ENCODE peak calls at places on chromosomes 13 and 19, in eight cellular contexts. One of them, this sample, is unnamed.

GRCh38 chr19:42577016-42577415 is 17.7 kb downstream of the CEACAM8 start:
- DNase-seq in SK-N-SH: no peak
- DNase-seq in fibroblast of lung: no peak
- DNase-seq in mammary epithelial cell: no peak
- DNase-seq in neural progenitor cell: no peak
- DNase-seq in IMR-90: no peak
- DNase-seq in HCT116: no peak
- DNase-seq in H9: no peak
- DNase-seq in this sample: no peak

GRCh38 chr19:33499248-33499647 is 22.3 kb downstream of the PEPD start:
- DNase-seq in SK-N-SH: no peak
- DNase-seq in fibroblast of lung: no peak
- DNase-seq in mammary epithelial cell: no peak
- DNase-seq in neural progenitor cell: no peak
- DNase-seq in IMR-90: no peak
- DNase-seq in HCT116: no peak
- DNase-seq in H9: no peak
- DNase-seq in this sample: peak; percentile 55

GRCh38 chr19:35169226-35169995 is 14.9 kb downstream of the FXYD5 start:
- DNase-seq in SK-N-SH: no peak
- DNase-seq in fibroblast of lung: no peak
- DNase-seq in mammary epithelial cell: peak; percentile 63
- DNase-seq in neural progenitor cell: no peak
- DNase-seq in IMR-90: no peak
- DNase-seq in HCT116: no peak
- DNase-seq in H9: peak; percentile 18
- DNase-seq in this sample: peak; percentile 2

GRCh38 chr19:55898911-55899310 is 33.2 kb downstream of the NLRP13 start:
- DNase-seq in SK-N-SH: no peak
- DNase-seq in fibroblast of lung: no peak
- DNase-seq in mammary epithelial cell: no peak
- DNase-seq in neural progenitor cell: no peak
- DNase-seq in IMR-90: no peak
- DNase-seq in HCT116: no peak
- DNase-seq in H9: no peak
- DNase-seq in this sample: no peak

GRCh38 chr13:59665184-59665583 is 498.5 kb downstream of the DIAPH3 start:
- DNase-seq in SK-N-SH: no peak
- DNase-seq in fibroblast of lung: no peak
- DNase-seq in mammary epithelial cell: no peak
- DNase-seq in neural progenitor cell: no peak
- DNase-seq in IMR-90: no peak
- DNase-seq in HCT116: no peak
- DNase-seq in H9: no peak
- DNase-seq in this sample: no peak

GRCh38 chr13:42055500-42056085 is 7.1 kb downstream of the DGKH start:
- DNase-seq in SK-N-SH: no peak
- DNase-seq in fibroblast of lung: no peak
- DNase-seq in mammary epithelial cell: no peak
- DNase-seq in neural progenitor cell: no peak
- DNase-seq in IMR-90: no peak
- DNase-seq in HCT116: no peak
- DNase-seq in H9: no peak
- DNase-seq in this sample: no peak

GRCh38 chr13:52414963-52415362 is 9.0 kb upstream of the THSD1 start:
- DNase-seq in SK-N-SH: no peak
- DNase-seq in fibroblast of lung: peak; percentile 74
- DNase-seq in mammary epithelial cell: peak; percentile 92
- DNase-seq in neural progenitor cell: no peak
- DNase-seq in IMR-90: peak; percentile 69
- DNase-seq in HCT116: no peak
- DNase-seq in H9: no peak
- DNase-seq in this sample: peak; percentile 84

GRCh38 chr13:85864963-85865530 is 65.8 kb upstream of the SLITRK6 start:
- DNase-seq in SK-N-SH: peak; percentile 22
- DNase-seq in fibroblast of lung: peak; percentile 3
- DNase-seq in mammary epithelial cell: peak; percentile 28
- DNase-seq in neural progenitor cell: peak; percentile 58
- DNase-seq in IMR-90: peak; percentile 38
- DNase-seq in HCT116: peak; percentile 10
- DNase-seq in H9: peak; percentile 31
- DNase-seq in this sample: no peak

GRCh38 chr13:33183431-33184130 is 102.0 kb downstream of the STARD13 start:
- DNase-seq in SK-N-SH: no peak
- DNase-seq in fibroblast of lung: peak; percentile 88
- DNase-seq in mammary epithelial cell: no peak
- DNase-seq in neural progenitor cell: no peak
- DNase-seq in IMR-90: peak; percentile 77
- DNase-seq in HCT116: no peak
- DNase-seq in H9: no peak
- DNase-seq in this sample: peak; percentile 53

GRCh38 chr19:10134040-10134439 is 14.3 kb upstream of the EIF3G start:
- DNase-seq in SK-N-SH: no peak
- DNase-seq in fibroblast of lung: no peak
- DNase-seq in mammary epithelial cell: no peak
- DNase-seq in neural progenitor cell: no peak
- DNase-seq in IMR-90: no peak
- DNase-seq in HCT116: no peak
- DNase-seq in H9: no peak
- DNase-seq in this sample: peak; percentile 62

GRCh38 chr13:78317030-78317429 is 286.3 kb downstream of the POU4F1 start:
- DNase-seq in SK-N-SH: peak; percentile 0
- DNase-seq in fibroblast of lung: no peak
- DNase-seq in mammary epithelial cell: no peak
- DNase-seq in neural progenitor cell: peak; percentile 58
- DNase-seq in IMR-90: no peak
- DNase-seq in HCT116: no peak
- DNase-seq in H9: no peak
- DNase-seq in this sample: no peak

GRCh38 chr19:17455711-17456123 is 5.0 kb downstream of the NXNL1 start:
- DNase-seq in SK-N-SH: peak; percentile 65
- DNase-seq in fibroblast of lung: no peak
- DNase-seq in mammary epithelial cell: no peak
- DNase-seq in neural progenitor cell: peak; percentile 37
- DNase-seq in IMR-90: no peak
- DNase-seq in HCT116: no peak
- DNase-seq in H9: peak; percentile 46
- DNase-seq in this sample: peak; percentile 80

GRCh38 chr19:37979547-37980082 is 72.6 kb downstream of the SIPA1L3 start:
- DNase-seq in SK-N-SH: peak; percentile 28
- DNase-seq in fibroblast of lung: peak; percentile 69
- DNase-seq in mammary epithelial cell: peak; percentile 98
- DNase-seq in neural progenitor cell: no peak
- DNase-seq in IMR-90: no peak
- DNase-seq in HCT116: no peak
- DNase-seq in H9: no peak
- DNase-seq in this sample: no peak

GRCh38 chr13:95481051-95481775 is 71.3 kb upstream of the CLDN10 start:
- DNase-seq in SK-N-SH: no peak
- DNase-seq in fibroblast of lung: no peak
- DNase-seq in mammary epithelial cell: peak; percentile 43
- DNase-seq in neural progenitor cell: no peak
- DNase-seq in IMR-90: peak; percentile 18
- DNase-seq in HCT116: no peak
- DNase-seq in H9: no peak
- DNase-seq in this sample: peak; percentile 74

GRCh38 chr13:49220856-49221614 is 897 bp downstream of the MLNR start:
- DNase-seq in SK-N-SH: peak; percentile 69
- DNase-seq in fibroblast of lung: peak; percentile 16
- DNase-seq in mammary epithelial cell: no peak
- DNase-seq in neural progenitor cell: peak; percentile 61
- DNase-seq in IMR-90: peak; percentile 12
- DNase-seq in HCT116: no peak
- DNase-seq in H9: peak; percentile 41
- DNase-seq in this sample: peak; percentile 90

GRCh38 chr13:51560336-51560735 is 23.9 kb upstream of the WDFY2 start:
- DNase-seq in SK-N-SH: no peak
- DNase-seq in fibroblast of lung: no peak
- DNase-seq in mammary epithelial cell: no peak
- DNase-seq in neural progenitor cell: no peak
- DNase-seq in IMR-90: no peak
- DNase-seq in HCT116: no peak
- DNase-seq in H9: no peak
- DNase-seq in this sample: no peak

GRCh38 chr19:55220525-55220924 is 8.0 kb downstream of the TMEM86B start:
- DNase-seq in SK-N-SH: no peak
- DNase-seq in fibroblast of lung: no peak
- DNase-seq in mammary epithelial cell: no peak
- DNase-seq in neural progenitor cell: peak; percentile 76
- DNase-seq in IMR-90: no peak
- DNase-seq in HCT116: no peak
- DNase-seq in H9: peak; percentile 60
- DNase-seq in this sample: peak; percentile 69

GRCh38 chr13:36115306-36115705 is 15.9 kb downstream of the DCLK1 start:
- DNase-seq in SK-N-SH: no peak
- DNase-seq in fibroblast of lung: no peak
- DNase-seq in mammary epithelial cell: no peak
- DNase-seq in neural progenitor cell: no peak
- DNase-seq in IMR-90: no peak
- DNase-seq in HCT116: no peak
- DNase-seq in H9: no peak
- DNase-seq in this sample: no peak

GRCh38 chr13:58884810-58885209 is 1253.3 kb downstream of the PCDH17 start:
- DNase-seq in SK-N-SH: no peak
- DNase-seq in fibroblast of lung: no peak
- DNase-seq in mammary epithelial cell: no peak
- DNase-seq in neural progenitor cell: peak; percentile 50
- DNase-seq in IMR-90: no peak
- DNase-seq in HCT116: no peak
- DNase-seq in H9: no peak
- DNase-seq in this sample: no peak

GRCh38 chr19:18007939-18008673 is at the start of gene ARRDC2:
- DNase-seq in SK-N-SH: peak; percentile 100
- DNase-seq in fibroblast of lung: peak; percentile 83
- DNase-seq in mammary epithelial cell: peak; percentile 84
- DNase-seq in neural progenitor cell: peak; percentile 98
- DNase-seq in IMR-90: peak; percentile 87
- DNase-seq in HCT116: no peak
- DNase-seq in H9: peak; percentile 93
- DNase-seq in this sample: peak; percentile 100

GRCh38 chr13:102198418-102199322 is 203.2 kb downstream of the FGF14 start:
- DNase-seq in SK-N-SH: no peak
- DNase-seq in fibroblast of lung: peak; percentile 50
- DNase-seq in mammary epithelial cell: peak; percentile 50
- DNase-seq in neural progenitor cell: no peak
- DNase-seq in IMR-90: peak; percentile 59
- DNase-seq in HCT116: no peak
- DNase-seq in H9: no peak
- DNase-seq in this sample: peak; percentile 25

GRCh38 chr13:72403396-72404010 is 323.9 kb downstream of the MZT1 start:
- DNase-seq in SK-N-SH: no peak
- DNase-seq in fibroblast of lung: peak; percentile 78
- DNase-seq in mammary epithelial cell: peak; percentile 28
- DNase-seq in neural progenitor cell: no peak
- DNase-seq in IMR-90: no peak
- DNase-seq in HCT116: no peak
- DNase-seq in H9: no peak
- DNase-seq in this sample: no peak

GRCh38 chr13:72889496-72889895 is 107.6 kb downstream of the PIBF1 start:
- DNase-seq in SK-N-SH: no peak
- DNase-seq in fibroblast of lung: no peak
- DNase-seq in mammary epithelial cell: no peak
- DNase-seq in neural progenitor cell: no peak
- DNase-seq in IMR-90: no peak
- DNase-seq in HCT116: no peak
- DNase-seq in H9: no peak
- DNase-seq in this sample: no peak

GRCh38 chr19:8305798-8306197 is 2.4 kb downstream of the CD320 start:
- DNase-seq in SK-N-SH: no peak
- DNase-seq in fibroblast of lung: no peak
- DNase-seq in mammary epithelial cell: no peak
- DNase-seq in neural progenitor cell: no peak
- DNase-seq in IMR-90: no peak
- DNase-seq in HCT116: no peak
- DNase-seq in H9: no peak
- DNase-seq in this sample: peak; percentile 77

GRCh38 chr19:1251233-1251502 is 2.8 kb downstream of the MIDN start:
- DNase-seq in SK-N-SH: peak; percentile 62
- DNase-seq in fibroblast of lung: peak; percentile 72
- DNase-seq in mammary epithelial cell: peak; percentile 68
- DNase-seq in neural progenitor cell: peak; percentile 60
- DNase-seq in IMR-90: peak; percentile 68
- DNase-seq in HCT116: no peak
- DNase-seq in H9: no peak
- DNase-seq in this sample: peak; percentile 92

GRCh38 chr13:24264976-24265375 is 44.4 kb upstream of the C1QTNF9 start:
- DNase-seq in SK-N-SH: no peak
- DNase-seq in fibroblast of lung: no peak
- DNase-seq in mammary epithelial cell: peak; percentile 2
- DNase-seq in neural progenitor cell: no peak
- DNase-seq in IMR-90: no peak
- DNase-seq in HCT116: no peak
- DNase-seq in H9: no peak
- DNase-seq in this sample: no peak

GRCh38 chr13:40980466-40980865 is 38.6 kb downstream of the ELF1 start:
- DNase-seq in SK-N-SH: no peak
- DNase-seq in fibroblast of lung: no peak
- DNase-seq in mammary epithelial cell: no peak
- DNase-seq in neural progenitor cell: no peak
- DNase-seq in IMR-90: no peak
- DNase-seq in HCT116: no peak
- DNase-seq in H9: no peak
- DNase-seq in this sample: no peak
- H4K20me1 ChIP-seq in SK-N-SH: no peaks in the 10 kb centered on the region
- H4K20me1 ChIP-seq in fibroblast of lung: no peaks in the 10 kb centered on the region
- H4K20me1 ChIP-seq in mammary epithelial cell: no peaks in the 10 kb centered on the region
- H4K20me1 ChIP-seq in neural progenitor cell: no peaks in the 10 kb centered on the region
- H4K20me1 ChIP-seq in IMR-90: peaks cover 10% of the 10 kb centered on the region
- H4K20me1 ChIP-seq in HCT116: peaks cover 2% of the 10 kb centered on the region
- H4K20me1 ChIP-seq in H9: no peaks in the 10 kb centered on the region
- H4K20me1 ChIP-seq in this sample: peaks cover 2% of the 10 kb centered on the region

GRCh38 chr13:114049026-114049425 is 75.2 kb upstream of the C13orf46 start:
- DNase-seq in SK-N-SH: no peak
- DNase-seq in fibroblast of lung: no peak
- DNase-seq in mammary epithelial cell: no peak
- DNase-seq in neural progenitor cell: no peak
- DNase-seq in IMR-90: no peak
- DNase-seq in HCT116: no peak
- DNase-seq in H9: no peak
- DNase-seq in this sample: no peak
- H4K20me1 ChIP-seq in SK-N-SH: peaks cover 9% of the 10 kb centered on the region
- H4K20me1 ChIP-seq in fibroblast of lung: no peaks in the 10 kb centered on the region
- H4K20me1 ChIP-seq in mammary epithelial cell: no peaks in the 10 kb centered on the region
- H4K20me1 ChIP-seq in neural progenitor cell: no peaks in the 10 kb centered on the region
- H4K20me1 ChIP-seq in IMR-90: peaks cover 53% of the 10 kb centered on the region
- H4K20me1 ChIP-seq in HCT116: no peaks in the 10 kb centered on the region
- H4K20me1 ChIP-seq in H9: no peaks in the 10 kb centered on the region
- H4K20me1 ChIP-seq in this sample: peaks cover 25% of the 10 kb centered on the region

GRCh38 chr13:29539866-29540265 is 55.6 kb downstream of the SLC7A1 start:
- DNase-seq in SK-N-SH: no peak
- DNase-seq in fibroblast of lung: no peak
- DNase-seq in mammary epithelial cell: no peak
- DNase-seq in neural progenitor cell: no peak
- DNase-seq in IMR-90: no peak
- DNase-seq in HCT116: no peak
- DNase-seq in H9: no peak
- DNase-seq in this sample: no peak
- H4K20me1 ChIP-seq in SK-N-SH: peaks cover 52% of the 10 kb centered on the region
- H4K20me1 ChIP-seq in fibroblast of lung: no peaks in the 10 kb centered on the region
- H4K20me1 ChIP-seq in mammary epithelial cell: peaks cover 7% of the 10 kb centered on the region
- H4K20me1 ChIP-seq in neural progenitor cell: no peaks in the 10 kb centered on the region
- H4K20me1 ChIP-seq in IMR-90: peaks cover 62% of the 10 kb centered on the region
- H4K20me1 ChIP-seq in HCT116: no peaks in the 10 kb centered on the region
- H4K20me1 ChIP-seq in H9: no peaks in the 10 kb centered on the region
- H4K20me1 ChIP-seq in this sample: peaks cover 5% of the 10 kb centered on the region

GRCh38 chr19:47176627-47177090 is 46.0 kb downstream of the SAE1 start:
- DNase-seq in SK-N-SH: no peak
- DNase-seq in fibroblast of lung: peak; percentile 96
- DNase-seq in mammary epithelial cell: peak; percentile 74
- DNase-seq in neural progenitor cell: no peak
- DNase-seq in IMR-90: peak; percentile 98
- DNase-seq in HCT116: no peak
- DNase-seq in H9: no peak
- DNase-seq in this sample: peak; percentile 92
- H4K20me1 ChIP-seq in SK-N-SH: peaks cover 40% of the 10 kb centered on the region
- H4K20me1 ChIP-seq in fibroblast of lung: no peaks in the 10 kb centered on the region
- H4K20me1 ChIP-seq in mammary epithelial cell: no peaks in the 10 kb centered on the region
- H4K20me1 ChIP-seq in neural progenitor cell: peaks cover 23% of the 10 kb centered on the region
- H4K20me1 ChIP-seq in IMR-90: peaks cover 33% of the 10 kb centered on the region
- H4K20me1 ChIP-seq in HCT116: peaks cover 7% of the 10 kb centered on the region
- H4K20me1 ChIP-seq in H9: no peaks in the 10 kb centered on the region
- H4K20me1 ChIP-seq in this sample: peaks cover 10% of the 10 kb centered on the region

This sample was measured in osteoblast.